ENCODE peak calls at places on chromosomes 12 and 14, in seven cellular contexts. Z is HCT116, P is IMR-90, E is right lobe of liver, A is tibial nerve, Q is A549, R is heart left ventricle. B is an unnamed sample.

GRCh38 chr12:42128327-42128726 is 16.3 kb downstream of the GXYLT1 start:
- DNase-seq in Z (no peak), P (peak; percentile 46), E (no peak), A (no peak), Q (no peak), R (no peak), B (no peak)

GRCh38 chr12:98470469-98471082 is 44.8 kb upstream of the TMPO start:
- DNase-seq in Z (no peak), P (no peak), E (no peak), A (no peak), Q (no peak), R (no peak), B (no peak)

GRCh38 chr14:60274448-60274847 is 25.4 kb downstream of the PPM1A start:
- DNase-seq in Z (no peak), P (no peak), E (no peak), A (no peak), Q (no peak), R (no peak), B (no peak)

GRCh38 chr12:1939745-1940607 is 21.5 kb upstream of the CACNA2D4 start:
- DNase-seq in Z (peak; percentile 52), P (peak; percentile 78), E (peak; percentile 84), A (peak; percentile 95), Q (peak; percentile 72), R (peak; percentile 86), B (peak; percentile 82)

GRCh38 chr12:41795066-41795465 is 349.6 kb downstream of the GXYLT1 start:
- DNase-seq in Z (no peak), P (peak; percentile 2), E (no peak), A (no peak), Q (no peak), R (no peak), B (no peak)

GRCh38 chr14:72409047-72409446 is 476.8 kb downstream of the RGS6 start:
- DNase-seq in Z (no peak), P (no peak), E (no peak), A (no peak), Q (no peak), R (no peak), B (no peak)

GRCh38 chr14:97299661-97300060 is 502.5 kb downstream of the VRK1 start:
- DNase-seq in Z (no peak), P (no peak), E (no peak), A (no peak), Q (no peak), R (no peak), B (no peak)

GRCh38 chr14:64707661-64708060 is 3.4 kb downstream of the PLEKHG3 start:
- DNase-seq in Z (peak; percentile 78), P (peak; percentile 85), E (no peak), A (no peak), Q (peak; percentile 75), R (no peak), B (no peak)

GRCh38 chr14:65002586-65003210 is 16.0 kb downstream of the FNTB start:
- DNase-seq in Z (no peak), P (peak; percentile 48), E (no peak), A (no peak), Q (no peak), R (no peak), B (no peak)

GRCh38 chr12:92085040-92085439 is 60.6 kb downstream of the BTG1 start:
- DNase-seq in Z (no peak), P (peak; percentile 34), E (no peak), A (no peak), Q (no peak), R (no peak), B (no peak)

GRCh38 chr14:93648440-93649168 is 139.7 kb downstream of the PRIMA1 start:
- DNase-seq in Z (peak; percentile 34), P (no peak), E (no peak), A (no peak), Q (peak; percentile 3), R (no peak), B (no peak)

GRCh38 chr12:87274594-87275245 is 754.5 kb downstream of the C12orf50 start:
- DNase-seq in Z (peak; percentile 19), P (peak; percentile 38), E (no peak), A (no peak), Q (peak; percentile 6), R (no peak), B (no peak)

GRCh38 chr12:1013618-1014489 is 22.8 kb downstream of the ERC1 start:
- DNase-seq in Z (peak; percentile 66), P (peak; percentile 87), E (no peak), A (no peak), Q (no peak), R (no peak), B (peak; percentile 44)

GRCh38 chr12:38392584-38393144 is 76.1 kb downstream of the ALG10B start:
- DNase-seq in Z (no peak), P (no peak), E (no peak), A (no peak), Q (no peak), R (no peak), B (no peak)

GRCh38 chr14:21993837-21994236 is 320.2 kb upstream of the OR4E1 start:
- DNase-seq in Z (no peak), P (no peak), E (no peak), A (no peak), Q (no peak), R (no peak), B (no peak)

GRCh38 chr14:21999400-21999799 is 325.8 kb upstream of the OR4E1 start:
- DNase-seq in Z (no peak), P (no peak), E (no peak), A (no peak), Q (no peak), R (no peak), B (no peak)

GRCh38 chr14:21995332-21995731 is 321.7 kb upstream of the OR4E1 start:
- DNase-seq in Z (no peak), P (no peak), E (no peak), A (no peak), Q (no peak), R (no peak), B (no peak)

GRCh38 chr14:21993070-21993469 is 319.5 kb upstream of the OR4E1 start:
- DNase-seq in Z (no peak), P (no peak), E (no peak), A (no peak), Q (no peak), R (no peak), B (no peak)

DNA sequence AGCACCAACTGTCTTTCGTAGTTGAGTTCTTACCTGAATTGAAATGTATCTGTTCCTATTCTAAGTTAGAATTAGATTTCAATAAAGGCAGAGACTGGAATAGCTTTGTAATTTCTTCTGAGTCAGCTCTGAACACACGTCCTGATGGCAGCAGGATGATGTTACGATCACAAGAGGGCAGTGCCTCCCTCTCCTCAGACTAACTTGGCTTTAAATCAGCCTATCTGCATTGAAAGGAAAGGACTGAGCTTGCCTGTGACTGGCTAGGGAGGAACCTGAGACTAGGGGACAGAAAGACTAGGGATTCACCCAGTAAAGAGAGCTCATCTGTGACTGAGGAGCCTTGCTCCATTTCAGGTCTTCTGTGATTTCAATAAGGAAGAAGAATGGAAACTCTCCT is 323.7 kb upstream of the OR4E1 start:
- DNase-seq in Z (peak; percentile 31), P (peak; percentile 4), E (no peak), A (no peak), Q (no peak), R (no peak), B (no peak)
- TF ChIP-seq CTCF in Z (peak; percentile 42), P (no peak), E (peak; percentile 16), A (no peak), Q (no peak), R (no peak), B (no peak)

GRCh38 chr12:122887817-122888212 is 8.1 kb downstream of the VPS37B start:
- DNase-seq in Z (no peak), P (no peak), E (no peak), A (no peak), Q (no peak), R (no peak), B (no peak)

GRCh38 chr12:122886161-122886560 is 9.8 kb downstream of the VPS37B start:
- DNase-seq in Z (no peak), P (no peak), E (no peak), A (no peak), Q (no peak), R (no peak), B (peak; percentile 42)

GRCh38 chr12:122889658-122890561 is 6.0 kb downstream of the VPS37B start:
- DNase-seq in Z (no peak), P (no peak), E (no peak), A (no peak), Q (no peak), R (no peak), B (peak; percentile 75)

GRCh38 chr12:122886851-122887816 is 8.8 kb downstream of the VPS37B start:
- DNase-seq in Z (peak; percentile 81), P (peak; percentile 76), E (no peak), A (no peak), Q (peak; percentile 85), R (no peak), B (peak; percentile 77)

DNA sequence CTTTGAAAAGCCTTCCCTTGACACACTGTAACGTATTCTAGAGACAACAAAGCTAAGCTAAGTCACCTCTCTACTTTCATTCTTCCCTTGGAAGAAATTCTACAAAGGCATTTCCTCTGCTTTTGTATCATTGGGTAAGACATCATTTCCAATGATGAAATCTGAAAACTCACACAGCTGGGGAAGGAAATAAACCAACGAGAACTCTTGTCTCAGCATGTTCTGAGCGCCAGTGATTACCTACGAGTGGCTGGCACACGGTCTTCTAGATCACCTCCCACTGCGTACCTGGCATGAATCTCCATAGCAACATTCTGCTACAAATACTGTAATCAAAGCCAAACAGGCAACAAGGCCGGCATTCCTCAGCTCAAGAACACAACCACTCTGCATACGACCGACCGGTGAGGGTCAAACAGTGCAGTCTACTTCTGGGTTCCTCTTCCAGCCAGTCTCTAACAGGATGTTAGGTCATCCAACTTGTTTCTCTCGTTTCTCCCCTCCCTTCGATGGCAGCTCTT is 7.6 kb downstream of the VPS37B start:
- DNase-seq in Z (peak; percentile 81), P (peak; percentile 69), E (peak; percentile 59), A (no peak), Q (peak; percentile 74), R (peak; percentile 73), B (peak; percentile 77)
- TF ChIP-seq POLR2A in Z (no peak), P (no peak), E (peak; percentile 43), A (no peak), Q (no peak), R (no peak), B (no peak)

GRCh38 chr12:123890536-123890902 is 82.1 kb downstream of the CCDC92 start:
- DNase-seq in Z (no peak), P (no peak), E (no peak), A (no peak), Q (no peak), R (no peak), B (no peak)

GRCh38 chr12:123889848-123890535 is 82.6 kb downstream of the CCDC92 start:
- DNase-seq in Z (no peak), P (no peak), E (no peak), A (no peak), Q (no peak), R (no peak), B (no peak)

GRCh38 chr12:123889000-123889399 is 83.6 kb downstream of the CCDC92 start:
- DNase-seq in Z (no peak), P (no peak), E (no peak), A (no peak), Q (no peak), R (no peak), B (no peak)

GRCh38 chr12:123886258-123886657 is 86.4 kb downstream of the CCDC92 start:
- DNase-seq in Z (no peak), P (no peak), E (no peak), A (no peak), Q (no peak), R (no peak), B (no peak)

GRCh38 chr12:123886931-123887582 is 85.6 kb downstream of the CCDC92 start:
- DNase-seq in Z (no peak), P (no peak), E (no peak), A (no peak), Q (peak; percentile 25), R (no peak), B (no peak)
- H3K4me3 ChIP-seq in Z (no peak overlapping the region), P (no peak overlapping the region), E (no peak overlapping the region), A (no peak overlapping the region), Q (peak overlapping the region; percentile 21), R (no peak overlapping the region), B (no peak overlapping the region)

GRCh38 chr12:4858385-4858784 is 51.3 kb upstream of the KCNA1 start:
- DNase-seq in Z (no peak), P (no peak), E (peak; percentile 60), A (no peak), Q (no peak), R (no peak), B (peak; percentile 75)
- TF ChIP-seq CTCF in Z (no peak), P (no peak), E (peak; percentile 46), A (no peak), Q (no peak), R (no peak), B (no peak)